ENCODE peak calls at places on chromosomes 3 and 15, in seven cellular contexts. P is activated CD8-positive, alpha-beta T cell treated with anti-CD3 and anti-CD28 coated beads for 36 hours; Q is GM10248; W is neural crest cell; U is astrocyte of the spinal cord; D is CD8-positive, alpha-beta T cell; R is HFF-Myc. K is an unnamed sample.

GRCh38 chr3:190088890-190089289 is 31.8 kb downstream of the P3H2 start:
- DNase-seq in Q (no peak), U (no peak), P (no peak), D (no peak), W (no peak), R (no peak), K (no peak)

GRCh38 chr3:70003119-70003518 is 3.6 kb downstream of the SAMMSON start:
- DNase-seq in R (no peak), D (no peak), U (no peak), P (no peak), W (no peak), Q (no peak), K (no peak)

GRCh38 chr3:183356920-183357319 is 71.5 kb downstream of the MCF2L2 start:
- DNase-seq in W (no peak), U (no peak), P (no peak), D (no peak), Q (no peak), R (no peak), K (no peak)

GRCh38 chr3:4060608-4061007 is 242.6 kb upstream of the SETMAR start:
- DNase-seq in W (no peak), D (no peak), P (no peak), R (no peak), Q (no peak), U (no peak), K (no peak)

GRCh38 chr3:17231537-17232261 is 346.9 kb downstream of the PLCL2 start:
- DNase-seq in D (no peak), R (no peak), Q (no peak), U (no peak), P (no peak), W (no peak), K (no peak)

GRCh38 chr15:31383150-31383549 is 56.5 kb downstream of the KLF13 start:
- DNase-seq in Q (no peak), D (no peak), W (no peak), U (no peak), P (no peak), R (no peak), K (no peak)

GRCh38 chr3:16828815-16829214 is 55.9 kb upstream of the PLCL2 start:
- DNase-seq in D (peak), W (no peak), U (peak), P (peak), Q (peak), R (peak), K (peak)

GRCh38 chr3:19920401-19921075 is 13.5 kb downstream of the EFHB start:
- DNase-seq in Q (no peak), D (no peak), W (no peak), R (no peak), P (no peak), U (no peak), K (no peak)

GRCh38 chr3:5245927-5246326 is 58.4 kb downstream of the EDEM1 start:
- DNase-seq in R (no peak), W (no peak), Q (no peak), D (no peak), U (no peak), P (no peak), K (no peak)

GRCh38 chr3:51622868-51623267 is 48.2 kb upstream of the TEX264 start:
- DNase-seq in P (no peak), R (peak), Q (no peak), U (peak), D (no peak), W (no peak), K (peak)

GRCh38 chr15:70545526-70545925 is 217.8 kb downstream of the UACA start:
- DNase-seq in P (no peak), U (no peak), R (no peak), W (no peak), D (no peak), Q (no peak), K (no peak)

GRCh38 chr3:53242642-53243041 is 13.2 kb downstream of the TKT start:
- DNase-seq in W (no peak), Q (no peak), R (no peak), D (no peak), P (no peak), U (no peak), K (peak)

GRCh38 chr15:56215769-56216168 is 27.9 kb downstream of the RFX7 start:
- DNase-seq in P (no peak), W (no peak), Q (no peak), U (peak), D (no peak), R (no peak), K (peak)

GRCh38 chr3:186653984-186654383 is 11.8 kb upstream of the HRG start:
- DNase-seq in W (peak), Q (no peak), P (no peak), D (no peak), U (no peak), R (no peak), K (no peak)

GRCh38 chr15:74878273-74878672 is 5.1 kb upstream of the SCAMP2 start:
- DNase-seq in U (no peak), Q (no peak), W (no peak), D (no peak), P (no peak), R (no peak), K (no peak)

GRCh38 chr15:80944818-80945217 is 44.8 kb downstream of the MESD start:
- DNase-seq in W (no peak), R (no peak), D (no peak), Q (no peak), P (no peak), U (no peak), K (no peak)

DNA sequence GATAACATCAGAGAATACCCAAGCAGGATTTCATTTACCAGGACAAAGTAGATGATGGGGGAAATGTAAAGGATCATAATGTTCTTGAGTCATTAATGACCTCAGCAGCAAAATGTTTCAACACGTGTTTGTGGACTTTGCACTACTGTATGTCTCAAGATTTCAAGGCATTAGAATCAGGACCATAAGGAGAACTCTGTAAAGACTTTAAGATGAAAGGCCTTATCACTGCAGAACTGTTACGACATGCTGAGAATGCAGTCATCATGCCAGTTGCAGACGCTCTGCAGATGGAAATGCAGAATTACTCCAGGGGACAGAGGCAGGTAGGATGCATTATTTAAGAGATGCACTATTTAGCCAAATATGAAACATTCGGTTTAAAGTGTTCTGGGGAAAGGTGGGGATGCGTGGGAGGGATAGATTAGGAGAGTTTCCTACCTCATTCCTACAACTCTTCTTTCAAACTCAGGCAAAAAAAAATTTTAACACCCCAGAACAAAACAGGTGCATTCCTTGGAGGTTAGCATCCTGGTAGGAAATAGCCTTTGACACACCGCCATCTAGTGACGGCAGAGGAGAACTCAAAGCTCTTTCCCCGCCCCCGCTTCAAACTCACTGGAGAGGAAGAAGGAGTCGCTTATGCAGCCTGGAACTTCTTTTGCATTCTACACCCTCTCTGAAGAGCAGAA is 43.3 kb upstream of the TOPAZ1 start:
- DNase-seq in D (peak), W (peak), Q (peak), R (peak), U (peak), P (peak), K (peak)
- TF ChIP-seq CTCF in D (peak), W (peak), Q (peak), R (peak), U (peak), P (peak), K (peak)

GRCh38 chr3:117195034-117195433 is 485.5 kb downstream of the TUSC7 start:
- DNase-seq in W (no peak), Q (no peak), D (no peak), P (no peak), U (no peak), R (no peak), K (no peak)

GRCh38 chr3:117192888-117193287 is 483.3 kb downstream of the TUSC7 start:
- DNase-seq in U (no peak), R (no peak), D (no peak), W (no peak), P (no peak), Q (no peak), K (no peak)

GRCh38 chr3:117191245-117191644 is 481.7 kb downstream of the TUSC7 start:
- DNase-seq in Q (no peak), P (no peak), R (no peak), W (no peak), U (no peak), D (no peak), K (no peak)

DNA sequence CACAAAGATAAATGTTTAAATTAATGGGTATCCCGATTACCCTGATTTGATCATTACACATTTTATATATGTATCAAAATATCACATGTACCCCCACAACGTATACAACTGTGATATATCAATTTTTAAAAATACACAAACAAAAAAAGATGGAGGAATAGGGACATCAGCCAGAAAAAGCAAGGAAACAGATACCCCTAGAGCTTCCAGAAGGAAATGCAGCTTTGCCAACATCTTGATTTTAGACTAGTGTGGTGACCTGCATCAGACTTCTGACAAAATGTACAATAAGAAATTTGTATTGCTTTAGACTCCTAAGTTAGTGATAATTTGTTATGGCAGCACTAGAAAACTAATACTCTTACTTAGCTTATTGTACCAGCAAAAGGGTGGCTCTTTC is 483.8 kb downstream of the TUSC7 start:
- DNase-seq in W (no peak), P (no peak), R (no peak), D (no peak), U (no peak), Q (no peak), K (peak)
- TF ChIP-seq CTCF in W (peak), P (no peak), R (peak), D (no peak), U (peak), Q (no peak), K (peak)

DNA sequence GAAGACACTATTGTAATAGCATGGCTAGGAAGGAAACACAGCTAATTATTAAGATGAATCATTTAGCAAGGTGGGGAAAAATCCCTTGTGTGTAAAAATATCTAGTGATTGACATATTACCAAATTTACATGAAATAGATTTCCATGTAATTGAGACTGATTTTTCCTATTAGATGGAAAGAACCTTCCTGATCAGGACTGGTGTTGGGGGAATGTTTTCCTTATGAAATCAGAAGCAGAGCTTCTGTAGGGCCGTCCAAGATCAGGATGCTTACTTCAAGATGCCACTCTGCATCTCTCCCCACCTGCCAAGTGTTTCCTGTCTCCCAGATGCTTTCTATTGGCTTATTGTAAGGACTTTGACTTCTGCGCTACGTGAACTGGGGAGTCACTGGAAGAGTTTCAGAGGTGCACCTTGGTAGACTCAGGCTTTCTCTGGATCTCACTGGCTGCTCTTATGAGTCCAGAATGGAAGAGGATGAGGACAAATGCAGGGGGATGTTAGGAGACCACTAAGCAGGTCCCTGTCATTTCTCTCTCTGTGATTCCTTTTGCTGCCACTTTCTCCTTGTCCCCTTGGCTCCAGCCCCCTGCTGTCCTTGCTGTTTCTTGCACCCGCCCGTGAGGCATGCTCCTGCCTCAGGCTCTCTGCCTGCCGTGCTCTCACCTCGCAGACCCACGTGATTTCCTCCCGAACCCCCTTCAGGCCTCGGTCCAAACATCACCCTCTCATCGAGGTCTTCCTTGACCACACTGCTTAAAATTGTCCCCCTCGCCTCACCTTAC is 30.1 kb downstream of the BTD start:
- DNase-seq in Q (no peak), U (no peak), W (no peak), R (no peak), P (no peak), D (no peak), K (no peak)
- TF ChIP-seq CTCF in Q (no peak), U (no peak), W (no peak), R (no peak), P (no peak), D (no peak), K (no peak)

GRCh38 chr15:40929730-40930429 is 740 bp downstream of the DLL4 start:
- DNase-seq in Q (no peak), R (no peak), U (peak), P (no peak), W (peak), D (no peak), K (peak)
- TF ChIP-seq CTCF in Q (no peak), R (no peak), U (no peak), P (no peak), W (no peak), D (no peak), K (peak)

GRCh38 chr15:40307421-40308165 is at the start of gene PLCB2:
- DNase-seq in W (no peak), U (no peak), D (peak), P (peak), Q (peak), R (no peak), K (peak)
- TF ChIP-seq CTCF in W (peak), U (peak), D (peak), P (peak), Q (peak), R (peak), K (peak)

DNA sequence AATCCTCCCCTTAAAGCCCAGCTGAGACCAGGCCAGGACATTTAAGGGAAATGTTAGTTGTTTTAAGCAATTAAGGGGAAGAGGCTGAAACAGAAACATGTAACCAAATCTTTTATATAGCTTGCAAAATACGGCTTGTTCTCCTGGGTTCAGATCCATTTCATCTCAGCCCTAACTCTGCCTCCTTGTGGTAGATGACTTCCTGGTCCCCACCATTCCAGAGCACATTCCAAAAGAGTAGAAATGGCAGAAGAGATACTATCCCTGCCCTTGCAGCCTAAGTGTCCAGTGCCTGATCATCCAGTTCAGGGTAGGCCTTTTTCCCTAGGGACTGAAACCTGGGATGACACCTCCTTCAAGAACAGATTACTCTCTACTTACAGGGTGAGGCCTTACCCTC is 266.2 kb upstream of the VEPH1 start:
- DNase-seq in Q (no peak), D (no peak), P (no peak), U (no peak), W (no peak), R (no peak), K (no peak)
- TF ChIP-seq CTCF in Q (no peak), D (no peak), P (no peak), U (no peak), W (no peak), R (no peak), K (no peak)

GRCh38 chr3:10706156-10707088 is 109.6 kb upstream of the SLC6A11 start:
- DNase-seq in U (no peak), W (no peak), R (no peak), D (no peak), Q (no peak), P (peak), K (no peak)
- TF ChIP-seq CTCF in U (peak), W (no peak), R (no peak), D (no peak), Q (no peak), P (no peak), K (no peak)

GRCh38 chr3:36993326-36994283 is at the start of gene MLH1:
- DNase-seq in D (peak), P (peak), U (peak), Q (peak), W (peak), R (peak), K (peak)
- TF ChIP-seq CTCF in D (no peak), P (no peak), U (no peak), Q (no peak), W (no peak), R (no peak), K (no peak)

GRCh38 chr3:112136959-112137693 is 4.1 kb upstream of the GCSAM start:
- DNase-seq in U (peak), Q (no peak), R (no peak), W (peak), P (peak), D (no peak), K (peak)
- TF ChIP-seq CTCF in U (peak), Q (peak), R (peak), W (peak), P (peak), D (peak), K (peak)

GRCh38 chr3:13199006-13199776 is 126.0 kb upstream of the IQSEC1 start:
- DNase-seq in U (no peak), Q (no peak), W (no peak), R (no peak), D (no peak), P (no peak), K (no peak)
- TF ChIP-seq CTCF in U (no peak), Q (no peak), W (no peak), R (no peak), D (no peak), P (no peak), K (no peak)

K was measured in fibroblast of villous mesenchyme.